ENCODE peak calls at places on chromosomes 12 and 14, in six cellular contexts. One of them, this sample, is unnamed.
A peak's percentile ranks its signal among the peaks of the same experiment; 100 is the strongest.

GRCh38 chr12:93135286-93136239 is 206.5 kb upstream of the EEA1 start:
- DNase-seq in GM12891: no peak
- DNase-seq in AG09319: peak; percentile 44
- DNase-seq in pulmonary artery endothelial cell: no peak
- DNase-seq in nucleus accumbens: no peak
- DNase-seq in non-pigmented ciliary epithelial cell: no peak
- DNase-seq in this sample: no peak

GRCh38 chr12:131391399-131391798 is 319.5 kb upstream of the SFSWAP start:
- DNase-seq in GM12891: no peak
- DNase-seq in AG09319: no peak
- DNase-seq in nucleus accumbens: no peak
- DNase-seq in pulmonary artery endothelial cell: no peak
- DNase-seq in non-pigmented ciliary epithelial cell: no peak
- DNase-seq in this sample: no peak

GRCh38 chr12:11630046-11630706 is 19.3 kb upstream of the ETV6 start:
- DNase-seq in GM12891: no peak
- DNase-seq in nucleus accumbens: no peak
- DNase-seq in AG09319: no peak
- DNase-seq in pulmonary artery endothelial cell: no peak
- DNase-seq in non-pigmented ciliary epithelial cell: no peak
- DNase-seq in this sample: no peak

GRCh38 chr12:26953447-26953846 is 15.2 kb downstream of the FGFR1OP2 start:
- DNase-seq in pulmonary artery endothelial cell: no peak
- DNase-seq in AG09319: no peak
- DNase-seq in non-pigmented ciliary epithelial cell: no peak
- DNase-seq in GM12891: no peak
- DNase-seq in nucleus accumbens: no peak
- DNase-seq in this sample: no peak

GRCh38 chr14:67411820-67412421 is at the start of gene PLEK2:
- DNase-seq in AG09319: no peak
- DNase-seq in non-pigmented ciliary epithelial cell: no peak
- DNase-seq in nucleus accumbens: no peak
- DNase-seq in pulmonary artery endothelial cell: no peak
- DNase-seq in GM12891: no peak
- DNase-seq in this sample: no peak

GRCh38 chr12:116542345-116542950 is 16.7 kb upstream of the MAP1LC3B2 start:
- DNase-seq in non-pigmented ciliary epithelial cell: no peak
- DNase-seq in nucleus accumbens: no peak
- DNase-seq in GM12891: no peak
- DNase-seq in AG09319: no peak
- DNase-seq in pulmonary artery endothelial cell: no peak
- DNase-seq in this sample: no peak

GRCh38 chr14:77543240-77543551 is 44.6 kb upstream of the ISM2 start:
- DNase-seq in AG09319: no peak
- DNase-seq in nucleus accumbens: no peak
- DNase-seq in non-pigmented ciliary epithelial cell: no peak
- DNase-seq in GM12891: no peak
- DNase-seq in pulmonary artery endothelial cell: no peak
- DNase-seq in this sample: no peak

GRCh38 chr12:1619599-1619998 is 9.4 kb upstream of the WNT5B start:
- DNase-seq in non-pigmented ciliary epithelial cell: no peak
- DNase-seq in AG09319: no peak
- DNase-seq in pulmonary artery endothelial cell: peak; percentile 41
- DNase-seq in GM12891: no peak
- DNase-seq in nucleus accumbens: no peak
- DNase-seq in this sample: no peak

GRCh38 chr12:20411309-20411708 is 43.0 kb downstream of the PDE3A start:
- DNase-seq in pulmonary artery endothelial cell: no peak
- DNase-seq in nucleus accumbens: no peak
- DNase-seq in non-pigmented ciliary epithelial cell: no peak
- DNase-seq in AG09319: no peak
- DNase-seq in GM12891: no peak
- DNase-seq in this sample: no peak

GRCh38 chr12:26152507-26153102 is 27.8 kb upstream of the BHLHE41 start:
- DNase-seq in pulmonary artery endothelial cell: no peak
- DNase-seq in GM12891: no peak
- DNase-seq in non-pigmented ciliary epithelial cell: no peak
- DNase-seq in nucleus accumbens: no peak
- DNase-seq in AG09319: no peak
- DNase-seq in this sample: no peak

GRCh38 chr14:90698379-90698869 is 117.8 kb downstream of the TTC7B start:
- DNase-seq in AG09319: no peak
- DNase-seq in nucleus accumbens: peak; percentile 59
- DNase-seq in pulmonary artery endothelial cell: peak; percentile 36
- DNase-seq in GM12891: no peak
- DNase-seq in non-pigmented ciliary epithelial cell: no peak
- DNase-seq in this sample: no peak

GRCh38 chr12:108312885-108313203 is 26.3 kb downstream of the CMKLR1 start:
- DNase-seq in nucleus accumbens: peak; percentile 16
- DNase-seq in AG09319: no peak
- DNase-seq in GM12891: no peak
- DNase-seq in non-pigmented ciliary epithelial cell: no peak
- DNase-seq in pulmonary artery endothelial cell: no peak
- DNase-seq in this sample: no peak

GRCh38 chr14:61297581-61297980 is 16.4 kb upstream of the TMEM30B start:
- DNase-seq in pulmonary artery endothelial cell: no peak
- DNase-seq in GM12891: no peak
- DNase-seq in nucleus accumbens: no peak
- DNase-seq in AG09319: no peak
- DNase-seq in non-pigmented ciliary epithelial cell: no peak
- DNase-seq in this sample: no peak

GRCh38 chr14:59969319-59969718 is 49.4 kb downstream of the LRRC9 start:
- DNase-seq in GM12891: no peak
- DNase-seq in pulmonary artery endothelial cell: no peak
- DNase-seq in nucleus accumbens: no peak
- DNase-seq in non-pigmented ciliary epithelial cell: no peak
- DNase-seq in AG09319: no peak
- DNase-seq in this sample: no peak

GRCh38 chr12:3179731-3180130 is 102.6 kb downstream of the TSPAN9 start:
- DNase-seq in non-pigmented ciliary epithelial cell: no peak
- DNase-seq in GM12891: no peak
- DNase-seq in nucleus accumbens: no peak
- DNase-seq in AG09319: no peak
- DNase-seq in pulmonary artery endothelial cell: no peak
- DNase-seq in this sample: no peak

GRCh38 chr14:44316647-44317432 is 190.2 kb downstream of the FSCB start:
- DNase-seq in non-pigmented ciliary epithelial cell: peak; percentile 95
- DNase-seq in nucleus accumbens: no peak
- DNase-seq in pulmonary artery endothelial cell: peak; percentile 4
- DNase-seq in AG09319: peak; percentile 49
- DNase-seq in GM12891: no peak
- DNase-seq in this sample: peak; percentile 6

GRCh38 chr12:130831876-130832405 is 7.1 kb downstream of the STX2 start:
- DNase-seq in non-pigmented ciliary epithelial cell: no peak
- DNase-seq in AG09319: no peak
- DNase-seq in nucleus accumbens: no peak
- DNase-seq in GM12891: no peak
- DNase-seq in pulmonary artery endothelial cell: no peak
- DNase-seq in this sample: no peak

GRCh38 chr12:69875416-69875815 is 50.4 kb downstream of the MYRFL start:
- DNase-seq in nucleus accumbens: no peak
- DNase-seq in non-pigmented ciliary epithelial cell: no peak
- DNase-seq in AG09319: no peak
- DNase-seq in GM12891: no peak
- DNase-seq in pulmonary artery endothelial cell: no peak
- DNase-seq in this sample: no peak

GRCh38 chr14:63393002-63393401 is 74.3 kb upstream of the GPHB5 start:
- DNase-seq in GM12891: no peak
- DNase-seq in pulmonary artery endothelial cell: no peak
- DNase-seq in AG09319: no peak
- DNase-seq in non-pigmented ciliary epithelial cell: no peak
- DNase-seq in nucleus accumbens: no peak
- DNase-seq in this sample: no peak

GRCh38 chr12:71503579-71504470 is 64.2 kb downstream of the LGR5 start:
- DNase-seq in pulmonary artery endothelial cell: no peak
- DNase-seq in non-pigmented ciliary epithelial cell: no peak
- DNase-seq in GM12891: no peak
- DNase-seq in nucleus accumbens: no peak
- DNase-seq in AG09319: no peak
- DNase-seq in this sample: no peak

This sample was measured in T-helper 2 cell.